ENCODE peak calls at places on chromosomes 6 and 20, in ten cellular contexts. One of them, this sample, is unnamed.

GRCh38 chr6:108781419-108782110 is 66.7 kb upstream of the ARMC2 start:
- DNase-seq in GM20000: no peak
- DNase-seq in KG1: no peak
- DNase-seq in NCI-H748 treated with DMSO at 0.1 percent for 48 hours: no peak
- DNase-seq in frontal cortex: peak
- DNase-seq in SK-N-SH: no peak
- DNase-seq in stimulated activated CD4-positive, alpha-beta T cell treated with anti-CD3 and anti-CD28 coated beads, Interleukin-1b, Interleukin-23, amount 100 ng/mL, for 4 hours: no peak
- DNase-seq in GDM1: no peak
- DNase-seq in effector CD8-positive, alpha-beta T cell: no peak
- DNase-seq in endothelial cell: no peak
- DNase-seq in this sample: no peak

GRCh38 chr6:108651781-108652227 is 91.1 kb downstream of the FOXO3 start:
- DNase-seq in endothelial cell: no peak
- DNase-seq in SK-N-SH: no peak
- DNase-seq in GDM1: no peak
- DNase-seq in stimulated activated CD4-positive, alpha-beta T cell treated with anti-CD3 and anti-CD28 coated beads, Interleukin-1b, Interleukin-23, amount 100 ng/mL, for 4 hours: no peak
- DNase-seq in KG1: no peak
- DNase-seq in frontal cortex: no peak
- DNase-seq in effector CD8-positive, alpha-beta T cell: no peak
- DNase-seq in NCI-H748 treated with DMSO at 0.1 percent for 48 hours: no peak
- DNase-seq in GM20000: no peak
- DNase-seq in this sample: no peak

GRCh38 chr20:16011061-16011460 is 562.2 kb downstream of the KIF16B start:
- DNase-seq in effector CD8-positive, alpha-beta T cell: no peak
- DNase-seq in stimulated activated CD4-positive, alpha-beta T cell treated with anti-CD3 and anti-CD28 coated beads, Interleukin-1b, Interleukin-23, amount 100 ng/mL, for 4 hours: no peak
- DNase-seq in endothelial cell: no peak
- DNase-seq in SK-N-SH: no peak
- DNase-seq in NCI-H748 treated with DMSO at 0.1 percent for 48 hours: no peak
- DNase-seq in KG1: no peak
- DNase-seq in GM20000: no peak
- DNase-seq in GDM1: no peak
- DNase-seq in frontal cortex: no peak
- DNase-seq in this sample: no peak

GRCh38 chr6:30703011-30703410 is 12.2 kb upstream of the NRM start:
- DNase-seq in stimulated activated CD4-positive, alpha-beta T cell treated with anti-CD3 and anti-CD28 coated beads, Interleukin-1b, Interleukin-23, amount 100 ng/mL, for 4 hours: no peak
- DNase-seq in NCI-H748 treated with DMSO at 0.1 percent for 48 hours: no peak
- DNase-seq in KG1: no peak
- DNase-seq in frontal cortex: no peak
- DNase-seq in effector CD8-positive, alpha-beta T cell: no peak
- DNase-seq in GM20000: no peak
- DNase-seq in SK-N-SH: no peak
- DNase-seq in endothelial cell: no peak
- DNase-seq in GDM1: no peak
- DNase-seq in this sample: no peak

GRCh38 chr20:11894072-11894471 is 23.6 kb upstream of the BTBD3 start:
- DNase-seq in GDM1: no peak
- DNase-seq in GM20000: no peak
- DNase-seq in endothelial cell: no peak
- DNase-seq in KG1: no peak
- DNase-seq in effector CD8-positive, alpha-beta T cell: no peak
- DNase-seq in frontal cortex: no peak
- DNase-seq in SK-N-SH: no peak
- DNase-seq in stimulated activated CD4-positive, alpha-beta T cell treated with anti-CD3 and anti-CD28 coated beads, Interleukin-1b, Interleukin-23, amount 100 ng/mL, for 4 hours: no peak
- DNase-seq in NCI-H748 treated with DMSO at 0.1 percent for 48 hours: peak
- DNase-seq in this sample: no peak

GRCh38 chr20:31568041-31568731 is 36.9 kb upstream of the ID1 start:
- DNase-seq in GM20000: no peak
- DNase-seq in stimulated activated CD4-positive, alpha-beta T cell treated with anti-CD3 and anti-CD28 coated beads, Interleukin-1b, Interleukin-23, amount 100 ng/mL, for 4 hours: no peak
- DNase-seq in SK-N-SH: no peak
- DNase-seq in GDM1: no peak
- DNase-seq in NCI-H748 treated with DMSO at 0.1 percent for 48 hours: no peak
- DNase-seq in endothelial cell: no peak
- DNase-seq in KG1: no peak
- DNase-seq in frontal cortex: no peak
- DNase-seq in effector CD8-positive, alpha-beta T cell: no peak
- DNase-seq in this sample: no peak

GRCh38 chr20:8854566-8854965 is 214.3 kb upstream of the PLCB4 start:
- DNase-seq in GDM1: no peak
- DNase-seq in KG1: no peak
- DNase-seq in stimulated activated CD4-positive, alpha-beta T cell treated with anti-CD3 and anti-CD28 coated beads, Interleukin-1b, Interleukin-23, amount 100 ng/mL, for 4 hours: no peak
- DNase-seq in endothelial cell: peak
- DNase-seq in GM20000: no peak
- DNase-seq in effector CD8-positive, alpha-beta T cell: no peak
- DNase-seq in NCI-H748 treated with DMSO at 0.1 percent for 48 hours: no peak
- DNase-seq in SK-N-SH: no peak
- DNase-seq in frontal cortex: no peak
- DNase-seq in this sample: no peak

GRCh38 chr6:113052513-113052912 is 705.4 kb downstream of the RFPL4B start:
- DNase-seq in frontal cortex: no peak
- DNase-seq in GM20000: no peak
- DNase-seq in GDM1: no peak
- DNase-seq in SK-N-SH: no peak
- DNase-seq in stimulated activated CD4-positive, alpha-beta T cell treated with anti-CD3 and anti-CD28 coated beads, Interleukin-1b, Interleukin-23, amount 100 ng/mL, for 4 hours: no peak
- DNase-seq in endothelial cell: no peak
- DNase-seq in effector CD8-positive, alpha-beta T cell: no peak
- DNase-seq in KG1: no peak
- DNase-seq in NCI-H748 treated with DMSO at 0.1 percent for 48 hours: no peak
- DNase-seq in this sample: no peak

GRCh38 chr20:11204926-11205768 is 531.3 kb upstream of the JAG1 start:
- DNase-seq in KG1: peak
- DNase-seq in endothelial cell: peak
- DNase-seq in stimulated activated CD4-positive, alpha-beta T cell treated with anti-CD3 and anti-CD28 coated beads, Interleukin-1b, Interleukin-23, amount 100 ng/mL, for 4 hours: no peak
- DNase-seq in effector CD8-positive, alpha-beta T cell: no peak
- DNase-seq in GDM1: peak
- DNase-seq in frontal cortex: peak
- DNase-seq in GM20000: peak
- DNase-seq in NCI-H748 treated with DMSO at 0.1 percent for 48 hours: peak
- DNase-seq in SK-N-SH: peak
- DNase-seq in this sample: no peak

GRCh38 chr6:17393335-17394191 is at the start of gene CAP2:
- DNase-seq in GM20000: no peak
- DNase-seq in effector CD8-positive, alpha-beta T cell: no peak
- DNase-seq in frontal cortex: peak
- DNase-seq in stimulated activated CD4-positive, alpha-beta T cell treated with anti-CD3 and anti-CD28 coated beads, Interleukin-1b, Interleukin-23, amount 100 ng/mL, for 4 hours: no peak
- DNase-seq in KG1: no peak
- DNase-seq in endothelial cell: peak
- DNase-seq in NCI-H748 treated with DMSO at 0.1 percent for 48 hours: peak
- DNase-seq in SK-N-SH: peak
- DNase-seq in GDM1: no peak
- DNase-seq in this sample: no peak

GRCh38 chr20:44959896-44960852 is at the start of gene TOMM34:
- DNase-seq in SK-N-SH: peak
- DNase-seq in NCI-H748 treated with DMSO at 0.1 percent for 48 hours: peak
- DNase-seq in frontal cortex: peak
- DNase-seq in effector CD8-positive, alpha-beta T cell: peak
- DNase-seq in GDM1: peak
- DNase-seq in endothelial cell: peak
- DNase-seq in KG1: peak
- DNase-seq in stimulated activated CD4-positive, alpha-beta T cell treated with anti-CD3 and anti-CD28 coated beads, Interleukin-1b, Interleukin-23, amount 100 ng/mL, for 4 hours: peak
- DNase-seq in GM20000: peak
- DNase-seq in this sample: peak

GRCh38 chr6:112113918-112114317 is 26.5 kb downstream of the FAM229B start:
- DNase-seq in endothelial cell: no peak
- DNase-seq in stimulated activated CD4-positive, alpha-beta T cell treated with anti-CD3 and anti-CD28 coated beads, Interleukin-1b, Interleukin-23, amount 100 ng/mL, for 4 hours: no peak
- DNase-seq in SK-N-SH: no peak
- DNase-seq in GM20000: no peak
- DNase-seq in KG1: no peak
- DNase-seq in effector CD8-positive, alpha-beta T cell: no peak
- DNase-seq in NCI-H748 treated with DMSO at 0.1 percent for 48 hours: no peak
- DNase-seq in frontal cortex: no peak
- DNase-seq in GDM1: no peak
- DNase-seq in this sample: no peak

GRCh38 chr6:43973351-43973750 is 153.9 kb downstream of the MRPL14 start:
- DNase-seq in NCI-H748 treated with DMSO at 0.1 percent for 48 hours: no peak
- DNase-seq in GM20000: no peak
- DNase-seq in frontal cortex: no peak
- DNase-seq in SK-N-SH: no peak
- DNase-seq in endothelial cell: no peak
- DNase-seq in GDM1: no peak
- DNase-seq in KG1: no peak
- DNase-seq in effector CD8-positive, alpha-beta T cell: no peak
- DNase-seq in stimulated activated CD4-positive, alpha-beta T cell treated with anti-CD3 and anti-CD28 coated beads, Interleukin-1b, Interleukin-23, amount 100 ng/mL, for 4 hours: no peak
- DNase-seq in this sample: no peak

GRCh38 chr20:57470666-57471495 is 54.1 kb downstream of the CTCFL start:
- DNase-seq in GM20000: no peak
- DNase-seq in SK-N-SH: no peak
- DNase-seq in effector CD8-positive, alpha-beta T cell: no peak
- DNase-seq in KG1: no peak
- DNase-seq in NCI-H748 treated with DMSO at 0.1 percent for 48 hours: no peak
- DNase-seq in GDM1: no peak
- DNase-seq in endothelial cell: no peak
- DNase-seq in stimulated activated CD4-positive, alpha-beta T cell treated with anti-CD3 and anti-CD28 coated beads, Interleukin-1b, Interleukin-23, amount 100 ng/mL, for 4 hours: no peak
- DNase-seq in frontal cortex: no peak
- DNase-seq in this sample: no peak

GRCh38 chr20:49853640-49854039 is 41.0 kb downstream of the SLC9A8 start:
- DNase-seq in KG1: no peak
- DNase-seq in SK-N-SH: peak
- DNase-seq in frontal cortex: no peak
- DNase-seq in effector CD8-positive, alpha-beta T cell: no peak
- DNase-seq in stimulated activated CD4-positive, alpha-beta T cell treated with anti-CD3 and anti-CD28 coated beads, Interleukin-1b, Interleukin-23, amount 100 ng/mL, for 4 hours: no peak
- DNase-seq in GDM1: no peak
- DNase-seq in GM20000: no peak
- DNase-seq in NCI-H748 treated with DMSO at 0.1 percent for 48 hours: no peak
- DNase-seq in endothelial cell: no peak
- DNase-seq in this sample: no peak

GRCh38 chr6:136628996-136629395 is 78.8 kb upstream of the MAP7 start:
- DNase-seq in effector CD8-positive, alpha-beta T cell: no peak
- DNase-seq in GDM1: no peak
- DNase-seq in frontal cortex: no peak
- DNase-seq in endothelial cell: no peak
- DNase-seq in NCI-H748 treated with DMSO at 0.1 percent for 48 hours: no peak
- DNase-seq in GM20000: no peak
- DNase-seq in KG1: no peak
- DNase-seq in stimulated activated CD4-positive, alpha-beta T cell treated with anti-CD3 and anti-CD28 coated beads, Interleukin-1b, Interleukin-23, amount 100 ng/mL, for 4 hours: no peak
- DNase-seq in SK-N-SH: no peak
- DNase-seq in this sample: no peak

GRCh38 chr6:42001506-42001905 is 48.8 kb upstream of the TAF8 start:
- DNase-seq in NCI-H748 treated with DMSO at 0.1 percent for 48 hours: no peak
- DNase-seq in SK-N-SH: no peak
- DNase-seq in endothelial cell: no peak
- DNase-seq in effector CD8-positive, alpha-beta T cell: no peak
- DNase-seq in stimulated activated CD4-positive, alpha-beta T cell treated with anti-CD3 and anti-CD28 coated beads, Interleukin-1b, Interleukin-23, amount 100 ng/mL, for 4 hours: no peak
- DNase-seq in GDM1: no peak
- DNase-seq in KG1: no peak
- DNase-seq in frontal cortex: no peak
- DNase-seq in GM20000: no peak
- DNase-seq in this sample: no peak

GRCh38 chr20:19688031-19688806 is 69.8 kb upstream of the RIN2 start:
- DNase-seq in frontal cortex: peak
- DNase-seq in effector CD8-positive, alpha-beta T cell: no peak
- DNase-seq in endothelial cell: peak
- DNase-seq in SK-N-SH: peak
- DNase-seq in GDM1: no peak
- DNase-seq in KG1: no peak
- DNase-seq in GM20000: no peak
- DNase-seq in stimulated activated CD4-positive, alpha-beta T cell treated with anti-CD3 and anti-CD28 coated beads, Interleukin-1b, Interleukin-23, amount 100 ng/mL, for 4 hours: no peak
- DNase-seq in NCI-H748 treated with DMSO at 0.1 percent for 48 hours: no peak
- DNase-seq in this sample: no peak

GRCh38 chr6:90411292-90411781 is 114.7 kb upstream of the BACH2 start:
- DNase-seq in KG1: no peak
- DNase-seq in stimulated activated CD4-positive, alpha-beta T cell treated with anti-CD3 and anti-CD28 coated beads, Interleukin-1b, Interleukin-23, amount 100 ng/mL, for 4 hours: peak
- DNase-seq in frontal cortex: no peak
- DNase-seq in SK-N-SH: no peak
- DNase-seq in effector CD8-positive, alpha-beta T cell: no peak
- DNase-seq in GM20000: peak
- DNase-seq in endothelial cell: no peak
- DNase-seq in NCI-H748 treated with DMSO at 0.1 percent for 48 hours: no peak
- DNase-seq in GDM1: no peak
- DNase-seq in this sample: peak

GRCh38 chr6:39085129-39085528 is 29.9 kb downstream of the SAYSD1 start:
- DNase-seq in frontal cortex: no peak
- DNase-seq in KG1: no peak
- DNase-seq in stimulated activated CD4-positive, alpha-beta T cell treated with anti-CD3 and anti-CD28 coated beads, Interleukin-1b, Interleukin-23, amount 100 ng/mL, for 4 hours: no peak
- DNase-seq in SK-N-SH: no peak
- DNase-seq in effector CD8-positive, alpha-beta T cell: no peak
- DNase-seq in GM20000: no peak
- DNase-seq in NCI-H748 treated with DMSO at 0.1 percent for 48 hours: no peak
- DNase-seq in endothelial cell: peak
- DNase-seq in GDM1: no peak
- DNase-seq in this sample: no peak

GRCh38 chr6:19153981-19154295 is 683.2 kb upstream of the ID4 start:
- DNase-seq in GM20000: no peak
- DNase-seq in NCI-H748 treated with DMSO at 0.1 percent for 48 hours: no peak
- DNase-seq in KG1: no peak
- DNase-seq in GDM1: no peak
- DNase-seq in stimulated activated CD4-positive, alpha-beta T cell treated with anti-CD3 and anti-CD28 coated beads, Interleukin-1b, Interleukin-23, amount 100 ng/mL, for 4 hours: no peak
- DNase-seq in effector CD8-positive, alpha-beta T cell: no peak
- DNase-seq in frontal cortex: no peak
- DNase-seq in endothelial cell: no peak
- DNase-seq in SK-N-SH: no peak
- DNase-seq in this sample: no peak

GRCh38 chr6:129340983-129341382 is 369.0 kb downstream of the ARHGAP18 start:
- DNase-seq in effector CD8-positive, alpha-beta T cell: no peak
- DNase-seq in stimulated activated CD4-positive, alpha-beta T cell treated with anti-CD3 and anti-CD28 coated beads, Interleukin-1b, Interleukin-23, amount 100 ng/mL, for 4 hours: no peak
- DNase-seq in endothelial cell: no peak
- DNase-seq in GDM1: no peak
- DNase-seq in NCI-H748 treated with DMSO at 0.1 percent for 48 hours: no peak
- DNase-seq in KG1: no peak
- DNase-seq in SK-N-SH: no peak
- DNase-seq in frontal cortex: no peak
- DNase-seq in GM20000: no peak
- DNase-seq in this sample: no peak

GRCh38 chr20:64160118-64160517 is 4.1 kb upstream of the MYT1 start:
- DNase-seq in NCI-H748 treated with DMSO at 0.1 percent for 48 hours: no peak
- DNase-seq in SK-N-SH: no peak
- DNase-seq in frontal cortex: no peak
- DNase-seq in endothelial cell: no peak
- DNase-seq in effector CD8-positive, alpha-beta T cell: no peak
- DNase-seq in GM20000: no peak
- DNase-seq in KG1: no peak
- DNase-seq in GDM1: no peak
- DNase-seq in stimulated activated CD4-positive, alpha-beta T cell treated with anti-CD3 and anti-CD28 coated beads, Interleukin-1b, Interleukin-23, amount 100 ng/mL, for 4 hours: no peak
- DNase-seq in this sample: no peak

GRCh38 chr6:140040391-140040790 is 665.9 kb upstream of the CITED2 start:
- DNase-seq in NCI-H748 treated with DMSO at 0.1 percent for 48 hours: no peak
- DNase-seq in SK-N-SH: no peak
- DNase-seq in frontal cortex: no peak
- DNase-seq in endothelial cell: no peak
- DNase-seq in KG1: no peak
- DNase-seq in stimulated activated CD4-positive, alpha-beta T cell treated with anti-CD3 and anti-CD28 coated beads, Interleukin-1b, Interleukin-23, amount 100 ng/mL, for 4 hours: no peak
- DNase-seq in GM20000: no peak
- DNase-seq in GDM1: no peak
- DNase-seq in effector CD8-positive, alpha-beta T cell: no peak
- DNase-seq in this sample: no peak

GRCh38 chr6:131844243-131844841 is 36.5 kb downstream of the ENPP1 start:
- DNase-seq in endothelial cell: no peak
- DNase-seq in GDM1: no peak
- DNase-seq in SK-N-SH: no peak
- DNase-seq in frontal cortex: no peak
- DNase-seq in stimulated activated CD4-positive, alpha-beta T cell treated with anti-CD3 and anti-CD28 coated beads, Interleukin-1b, Interleukin-23, amount 100 ng/mL, for 4 hours: no peak
- DNase-seq in GM20000: no peak
- DNase-seq in NCI-H748 treated with DMSO at 0.1 percent for 48 hours: no peak
- DNase-seq in KG1: no peak
- DNase-seq in effector CD8-positive, alpha-beta T cell: no peak
- DNase-seq in this sample: no peak

GRCh38 chr6:2633763-2634150 is 117.0 kb downstream of the MYLK4 start:
- DNase-seq in GM20000: no peak
- DNase-seq in SK-N-SH: no peak
- DNase-seq in stimulated activated CD4-positive, alpha-beta T cell treated with anti-CD3 and anti-CD28 coated beads, Interleukin-1b, Interleukin-23, amount 100 ng/mL, for 4 hours: no peak
- DNase-seq in NCI-H748 treated with DMSO at 0.1 percent for 48 hours: no peak
- DNase-seq in KG1: no peak
- DNase-seq in GDM1: no peak
- DNase-seq in endothelial cell: no peak
- DNase-seq in effector CD8-positive, alpha-beta T cell: no peak
- DNase-seq in frontal cortex: no peak
- DNase-seq in this sample: no peak

GRCh38 chr20:36117638-36118037 is 36.9 kb upstream of the EPB41L1 start:
- DNase-seq in NCI-H748 treated with DMSO at 0.1 percent for 48 hours: no peak
- DNase-seq in GDM1: no peak
- DNase-seq in GM20000: no peak
- DNase-seq in KG1: no peak
- DNase-seq in stimulated activated CD4-positive, alpha-beta T cell treated with anti-CD3 and anti-CD28 coated beads, Interleukin-1b, Interleukin-23, amount 100 ng/mL, for 4 hours: no peak
- DNase-seq in effector CD8-positive, alpha-beta T cell: no peak
- DNase-seq in frontal cortex: no peak
- DNase-seq in endothelial cell: no peak
- DNase-seq in SK-N-SH: no peak
- DNase-seq in this sample: no peak